ENCODE peak calls at places on chromosome 15, in six cellular contexts. V is PC-9, U is transverse colon, J is OCI-LY7, E is tibial artery, T is neural progenitor cell. K is an unnamed sample. For H3K4me1 and H3K9me3, the result is how much of the 10 kb centered on the place peaks cover.

GRCh38 chr15:98120561-98120960 is 160.1 kb downstream of the ARRDC4 start:
- DNase-seq in V (no peak), U (no peak), J (no peak), E (no peak), T (no peak), K (no peak)

GRCh38 chr15:95162967-95163531 is 931.7 kb downstream of the MCTP2 start:
- DNase-seq in V (no peak), U (no peak), J (no peak), E (peak), T (no peak), K (no peak)

GRCh38 chr15:91572110-91572509 is 281.4 kb upstream of the SLCO3A1 start:
- DNase-seq in V (peak), U (no peak), J (no peak), E (no peak), T (no peak), K (peak)

GRCh38 chr15:74400915-74401757 is 32.6 kb downstream of the SEMA7A start:
- DNase-seq in V (peak), U (no peak), J (peak), E (no peak), T (no peak), K (no peak)

GRCh38 chr15:86691091-86691490 is 611.4 kb downstream of the AGBL1 start:
- DNase-seq in V (no peak), U (no peak), J (no peak), E (no peak), T (no peak), K (no peak)

GRCh38 chr15:67820992-67821783 is 4.1 kb upstream of the SKOR1 start:
- DNase-seq in V (no peak), U (peak), J (no peak), E (peak), T (peak), K (peak)

GRCh38 chr15:85543741-85544155 is 163.3 kb downstream of the AKAP13 start:
- DNase-seq in V (no peak), U (peak), J (no peak), E (peak), T (no peak), K (peak)

GRCh38 chr15:33831646-33832045 is 136.7 kb upstream of the CHRM5 start:
- DNase-seq in V (no peak), U (no peak), J (no peak), E (no peak), T (no peak), K (no peak)

GRCh38 chr15:87489902-87490301 is 766.6 kb downstream of the NTRK3 start:
- DNase-seq in V (no peak), U (no peak), J (no peak), E (no peak), T (peak), K (no peak)

GRCh38 chr15:52121896-52122295 is 9.3 kb upstream of the BCL2L10 start:
- DNase-seq in V (no peak), U (no peak), J (no peak), E (no peak), T (no peak), K (no peak)

GRCh38 chr15:54082836-54083492 is 104.7 kb downstream of the UNC13C start:
- DNase-seq in V (no peak), U (no peak), J (peak), E (no peak), T (peak), K (no peak)

GRCh38 chr15:48389701-48390143 is 58.5 kb downstream of the DUT start:
- DNase-seq in V (no peak), U (no peak), J (no peak), E (no peak), T (no peak), K (no peak)

GRCh38 chr15:39144613-39145012 is 436.3 kb upstream of the THBS1 start:
- DNase-seq in V (no peak), U (no peak), J (no peak), E (no peak), T (no peak), K (no peak)

GRCh38 chr15:79067434-79067833 is 23.1 kb downstream of the RASGRF1 start:
- DNase-seq in V (no peak), U (peak), J (no peak), E (no peak), T (no peak), K (no peak)

GRCh38 chr15:37585966-37586656 is 348.3 kb upstream of the TMCO5A start:
- DNase-seq in V (no peak), U (no peak), J (no peak), E (no peak), T (no peak), K (no peak)

GRCh38 chr15:92413511-92413910 is 19.8 kb downstream of the ST8SIA2 start:
- DNase-seq in V (no peak), U (no peak), J (no peak), E (no peak), T (peak), K (no peak)

GRCh38 chr15:51737538-51738305 is at the start of gene LYSMD2:
- DNase-seq in V (peak), U (peak), J (peak), E (peak), T (peak), K (peak)

GRCh38 chr15:37638139-37638538 is 296.3 kb upstream of the TMCO5A start:
- DNase-seq in V (peak), U (no peak), J (no peak), E (no peak), T (no peak), K (no peak)

GRCh38 chr15:37819191-37819590 is 115.2 kb upstream of the TMCO5A start:
- DNase-seq in V (no peak), U (no peak), J (no peak), E (no peak), T (no peak), K (no peak)

GRCh38 chr15:80455668-80456442 is 51.7 kb downstream of the ARNT2 start:
- DNase-seq in V (peak), U (peak), J (peak), E (peak), T (peak), K (peak)

GRCh38 chr15:91445701-91446100 is 345.6 kb downstream of the SV2B start:
- DNase-seq in V (no peak), U (no peak), J (no peak), E (no peak), T (no peak), K (no peak)

GRCh38 chr15:88623061-88623460 is 1.9 kb downstream of the AEN start:
- DNase-seq in V (peak), U (no peak), J (no peak), E (no peak), T (no peak), K (no peak)

GRCh38 chr15:63156708-63157065 is 590 bp downstream of the RPS27L start:
- DNase-seq in V (no peak), U (peak), J (peak), E (peak), T (peak), K (peak)

GRCh38 chr15:63157066-63157890 is at the start of gene RPS27L:
- DNase-seq in V (peak), U (peak), J (peak), E (peak), T (peak), K (peak)

GRCh38 chr15:63157891-63158431 is 684 bp upstream of the RPS27L start:
- DNase-seq in V (peak), U (peak), J (peak), E (peak), T (peak), K (no peak)

GRCh38 chr15:63155486-63155885 is 1.8 kb downstream of the RPS27L start:
- DNase-seq in V (no peak), U (no peak), J (no peak), E (no peak), T (no peak), K (no peak)

DNA sequence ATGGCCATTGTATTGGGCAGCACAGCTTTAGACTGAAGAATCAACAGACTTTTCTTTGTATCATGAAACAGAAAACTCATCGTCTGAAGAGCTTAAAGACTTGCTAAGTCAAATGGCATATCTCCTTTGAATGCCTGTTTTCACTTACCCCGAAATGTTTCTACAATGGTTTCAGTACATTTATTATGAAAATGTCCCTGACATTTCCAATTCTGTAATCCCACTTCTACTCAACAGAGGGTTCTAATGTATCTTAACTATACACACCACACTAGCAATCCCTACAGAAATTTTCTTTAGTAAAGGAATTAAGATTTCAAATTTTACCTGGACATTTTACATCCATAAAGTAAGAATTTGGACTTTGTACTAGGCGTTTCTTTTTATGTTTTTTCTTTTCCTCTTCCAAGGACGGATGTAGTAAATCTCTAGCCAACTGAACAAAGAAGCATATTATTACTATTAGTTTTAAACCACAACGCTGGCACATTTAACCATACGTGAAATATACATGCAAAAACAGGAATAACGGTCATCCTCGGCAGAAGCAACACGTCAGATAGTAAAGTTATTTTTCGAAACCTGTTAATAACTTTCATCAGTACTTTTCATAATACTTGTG is 1.1 kb downstream of the RPS27L start:
- DNase-seq in V (no peak), U (no peak), J (peak), E (no peak), T (peak), K (no peak)
- TF ChIP-seq CTCF in V (no peak), U (no peak), J (no peak), E (no peak), T (no peak), K (no peak)

DNA sequence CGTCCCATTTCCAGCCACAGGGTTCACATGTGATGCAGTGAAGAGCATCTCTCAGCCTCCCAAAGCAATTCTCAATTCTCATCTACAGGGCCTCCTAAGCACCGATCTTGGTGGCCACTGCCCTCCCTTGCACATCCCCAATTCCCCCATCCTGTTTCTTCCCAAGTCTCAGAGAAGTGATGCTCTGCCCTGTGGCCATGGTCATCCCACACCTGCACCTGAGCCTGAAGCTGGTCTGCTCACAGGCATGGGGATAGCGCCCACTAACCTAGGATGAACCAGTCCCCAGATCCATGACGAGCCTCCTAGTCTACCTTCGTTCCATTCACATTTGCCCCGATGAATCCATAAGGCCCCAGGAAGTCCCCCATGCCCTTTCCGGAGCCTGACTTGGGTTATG is 201.5 kb downstream of the UACA start:
- DNase-seq in V (no peak), U (no peak), J (no peak), E (no peak), T (no peak), K (no peak)
- H3K4me1 ChIP-seq in V (under half), U (under half), J (under half), E (under half), T (under half), K (under half)

GRCh38 chr15:25189551-25189950 is 234.8 kb downstream of the SNRPN start:
- DNase-seq in V (no peak), U (no peak), J (no peak), E (no peak), T (no peak), K (no peak)

GRCh38 chr15:25186906-25187645 is 232.3 kb downstream of the SNRPN start:
- DNase-seq in V (no peak), U (no peak), J (no peak), E (no peak), T (no peak), K (no peak)

GRCh38 chr15:25186411-25186810 is 231.6 kb downstream of the SNRPN start:
- DNase-seq in V (no peak), U (no peak), J (no peak), E (no peak), T (no peak), K (no peak)

GRCh38 chr15:25188551-25189101 is 233.8 kb downstream of the SNRPN start:
- DNase-seq in V (no peak), U (no peak), J (no peak), E (no peak), T (no peak), K (no peak)

DNA sequence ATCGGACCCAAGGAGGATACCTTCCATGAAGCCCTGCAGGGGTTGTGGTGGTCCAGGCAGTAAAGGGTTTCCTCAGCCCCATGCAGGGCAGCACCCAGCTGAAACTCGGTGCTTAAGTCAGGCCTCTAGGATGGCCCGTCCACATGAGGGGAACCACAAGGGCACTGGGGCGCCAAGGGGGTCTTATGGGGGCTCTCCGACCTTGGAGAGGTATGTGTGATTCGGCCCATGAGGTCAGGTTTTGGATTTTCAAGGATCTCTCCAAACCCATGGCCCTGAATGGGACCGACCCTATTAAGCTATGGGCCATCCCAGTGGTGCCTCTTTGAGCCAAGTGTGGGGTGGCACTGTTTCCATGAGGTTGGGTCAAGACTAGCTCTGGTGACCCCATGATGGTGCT is 233.3 kb downstream of the SNRPN start:
- DNase-seq in V (no peak), U (no peak), J (no peak), E (no peak), T (no peak), K (no peak)
- H3K9me3 ChIP-seq in V (under half), U (under half), J (under half), E (under half), T (under half), K (under half)

DNA sequence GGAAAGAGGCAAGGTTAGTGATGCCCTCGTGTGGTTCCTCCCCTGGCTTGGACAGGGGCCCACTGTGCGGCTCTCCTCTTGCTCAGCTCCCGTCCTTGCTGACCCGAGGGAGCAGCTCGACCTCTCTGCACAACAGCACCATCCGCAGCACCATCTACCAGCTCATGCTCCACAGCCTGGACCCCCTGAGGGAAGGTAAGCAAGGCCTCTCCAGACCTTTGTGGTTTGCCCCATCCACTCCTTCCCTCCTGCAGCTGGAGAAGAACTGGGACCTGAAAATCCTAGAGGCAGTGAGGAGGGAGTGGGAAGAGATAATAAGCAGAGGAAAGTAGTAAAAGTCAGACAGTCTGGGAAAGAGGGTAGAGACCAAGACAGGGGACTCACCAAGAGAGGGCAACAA is 17.8 kb downstream of the SLC24A1 start:
- DNase-seq in V (no peak), U (no peak), J (no peak), E (no peak), T (no peak), K (no peak)
- TF ChIP-seq CTCF in V (no peak), U (no peak), J (no peak), E (no peak), T (no peak), K (no peak)

DNA sequence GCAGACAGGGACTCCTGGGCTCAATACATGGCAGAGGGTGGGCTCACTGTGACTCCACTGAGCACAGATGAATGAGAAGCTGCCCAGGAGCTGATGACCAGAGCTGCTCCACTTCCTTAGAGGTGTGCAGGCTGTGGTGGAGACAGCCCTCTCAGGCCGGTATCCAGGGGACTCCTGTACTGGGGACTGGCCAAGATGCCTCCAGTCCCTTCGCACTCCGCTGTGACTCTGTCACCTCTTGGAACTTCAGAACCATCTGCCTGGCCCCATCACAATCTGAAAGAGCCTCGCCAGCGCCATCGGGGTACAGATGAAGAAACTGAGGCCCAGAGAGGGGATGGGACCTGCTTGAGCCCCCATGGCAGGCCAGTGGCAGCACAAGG is 111.2 kb downstream of the ETFA start:
- DNase-seq in V (no peak), U (no peak), J (no peak), E (peak), T (no peak), K (no peak)
- H3K4me1 ChIP-seq in V (under half), U (under half), J (under half), E (under half), T (under half), K (under half)

DNA sequence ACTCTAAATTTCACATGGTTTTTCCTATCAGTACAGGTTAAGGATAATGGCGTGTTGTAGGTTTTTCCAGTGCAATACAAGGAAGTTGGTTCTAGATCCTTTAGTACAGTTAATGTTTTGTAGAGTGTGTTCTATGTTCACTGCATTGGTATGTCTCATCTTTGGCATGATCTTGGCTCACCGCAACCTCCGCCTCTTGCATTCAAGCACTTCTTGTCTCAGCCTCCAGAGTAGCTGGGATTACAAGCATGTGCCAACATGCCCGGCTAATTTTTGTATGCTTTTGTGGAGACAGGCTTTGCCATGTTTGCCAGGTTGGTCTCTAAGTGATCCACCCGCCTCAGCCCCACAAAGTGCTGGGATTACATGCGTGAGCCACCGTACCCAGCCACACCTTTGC is 30.4 kb downstream of the SNRPN start:
- DNase-seq in V (no peak), U (no peak), J (no peak), E (no peak), T (no peak), K (no peak)
- H3K9me3 ChIP-seq in V (under half), U (under half), J (under half), E (under half), T (under half), K (half or more)

DNA sequence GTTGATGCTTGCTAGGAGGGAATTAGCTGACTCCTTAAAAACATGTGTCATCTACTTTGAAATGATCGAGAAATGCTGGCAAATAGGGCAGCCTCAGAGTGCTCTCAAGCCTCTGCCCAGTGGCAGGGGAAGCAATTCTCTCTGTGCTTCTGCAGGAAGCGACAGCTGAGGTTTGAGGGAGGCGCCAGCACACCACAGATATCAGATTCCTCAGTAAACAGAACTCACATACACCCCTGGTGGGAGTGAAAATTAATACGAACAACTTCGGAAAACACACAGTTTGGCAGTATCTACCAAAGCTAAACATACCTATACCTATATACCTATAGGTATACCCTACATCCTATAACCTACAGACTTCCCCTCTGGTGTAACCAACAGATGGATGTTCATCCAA is 61.3 kb downstream of the NSMCE3 start:
- DNase-seq in V (no peak), U (no peak), J (no peak), E (no peak), T (no peak), K (no peak)
- TF ChIP-seq CTCF in V (no peak), U (no peak), J (peak), E (no peak), T (no peak), K (no peak)

GRCh38 chr15:34986326-34987181 is 1.5 kb downstream of the ZNF770 start:
- DNase-seq in V (no peak), U (no peak), J (no peak), E (no peak), T (no peak), K (no peak)
- H3K4me1 ChIP-seq in V (under half), U (under half), J (under half), E (under half), T (under half), K (under half)

GRCh38 chr15:25240461-25241021 is 198.3 kb downstream of the UBE3A start:
- DNase-seq in V (no peak), U (no peak), J (no peak), E (peak), T (no peak), K (peak)
- H3K9me3 ChIP-seq in V (under half), U (under half), J (under half), E (under half), T (under half), K (half or more)

GRCh38 chr15:40307421-40308165 is at the start of gene PLCB2:
- DNase-seq in V (no peak), U (peak), J (peak), E (no peak), T (no peak), K (peak)
- TF ChIP-seq CTCF in V (no peak), U (peak), J (peak), E (no peak), T (peak), K (peak)

K was measured in heart right ventricle.